ENCODE peak calls at places on chromosomes 6 and 20, in six cellular contexts. I is fibroblast of lung, G is hepatocyte, L is small intestine, Q is stomach, N is A549. C is an unnamed sample.

GRCh38 chr20:4160761-4161305 is 145.5 kb upstream of the RNF24 start:
- DNase-seq in I (peak; percentile 69), G (peak; percentile 82), L (no peak), Q (no peak), N (no peak), C (peak; percentile 56)

GRCh38 chr20:44861547-44862006 is 23.9 kb upstream of the YWHAB start:
- DNase-seq in I (peak; percentile 75), G (no peak), L (no peak), Q (peak; percentile 43), N (no peak), C (no peak)

GRCh38 chr20:13941031-13941430 is 49.4 kb downstream of the SEL1L2 start:
- DNase-seq in I (no peak), G (no peak), L (no peak), Q (no peak), N (no peak), C (no peak)

GRCh38 chr20:51797357-51798025 is 4.8 kb downstream of the SALL4 start:
- DNase-seq in I (peak; percentile 20), G (peak; percentile 25), L (no peak), Q (no peak), N (no peak), C (no peak)

GRCh38 chr20:51659491-51660050 is 108.6 kb downstream of the ATP9A start:
- DNase-seq in I (no peak), G (no peak), L (no peak), Q (no peak), N (no peak), C (no peak)

GRCh38 chr6:159826968-159827647 is 27.0 kb downstream of the PNLDC1 start:
- DNase-seq in I (no peak), G (no peak), L (no peak), Q (no peak), N (no peak), C (no peak)

GRCh38 chr20:40991181-40991889 is 37.3 kb upstream of the TOP1 start:
- DNase-seq in I (no peak), G (no peak), L (no peak), Q (no peak), N (no peak), C (peak; percentile 48)

GRCh38 chr6:168097221-168097620 is 18.2 kb upstream of the FRMD1 start:
- DNase-seq in I (no peak), G (no peak), L (no peak), Q (no peak), N (no peak), C (no peak)

GRCh38 chr6:100281471-100281878 is 183.2 kb downstream of the SIM1 start:
- DNase-seq in I (no peak), G (no peak), L (no peak), Q (no peak), N (no peak), C (no peak)

GRCh38 chr6:73134588-73134987 is 90.7 kb downstream of the KHDC1L start:
- DNase-seq in I (peak; percentile 18), G (peak; percentile 35), L (peak; percentile 4), Q (no peak), N (no peak), C (peak; percentile 31)

GRCh38 chr6:133241088-133241900 is at the start of gene EYA4:
- DNase-seq in I (peak; percentile 46), G (peak; percentile 27), L (no peak), Q (no peak), N (peak; percentile 41), C (no peak)

GRCh38 chr6:159978291-159979135 is 9.6 kb downstream of the IGF2R start:
- DNase-seq in I (peak; percentile 42), G (no peak), L (peak; percentile 24), Q (no peak), N (no peak), C (no peak)

GRCh38 chr20:36754656-36755222 is 8.8 kb upstream of the NDRG3 start:
- DNase-seq in I (peak; percentile 53), G (peak; percentile 83), L (peak; percentile 75), Q (no peak), N (peak; percentile 76), C (no peak)

GRCh38 chr20:17844133-17844429 is 124.5 kb downstream of the SNX5 start:
- DNase-seq in I (no peak), G (no peak), L (no peak), Q (no peak), N (no peak), C (no peak)

GRCh38 chr20:17844549-17845298 is 123.9 kb downstream of the SNX5 start:
- DNase-seq in I (no peak), G (no peak), L (no peak), Q (no peak), N (no peak), C (no peak)

GRCh38 chr20:17848249-17848648 is 120.3 kb downstream of the SNX5 start:
- DNase-seq in I (no peak), G (no peak), L (peak; percentile 49), Q (no peak), N (no peak), C (no peak)

GRCh38 chr20:17843246-17844132 is 125.1 kb downstream of the SNX5 start:
- DNase-seq in I (peak; percentile 99), G (no peak), L (no peak), Q (no peak), N (no peak), C (no peak)

GRCh38 chr20:17845701-17846475 is 122.7 kb downstream of the SNX5 start:
- DNase-seq in I (peak; percentile 65), G (no peak), L (peak; percentile 56), Q (no peak), N (no peak), C (peak; percentile 74)
- H3K4me1 ChIP-seq in I (peaks cover 37% of the 10 kb centered on the region), G (peaks cover 4% of the 10 kb centered on the region), L (peaks cover 7% of the 10 kb centered on the region), Q (peaks cover 6% of the 10 kb centered on the region), N (no peaks in the 10 kb centered on the region), C (peaks cover 14% of the 10 kb centered on the region)

GRCh38 chr6:148457137-148457842 is 114.7 kb downstream of the SASH1 start:
- DNase-seq in I (peak; percentile 79), G (no peak), L (no peak), Q (no peak), N (no peak), C (no peak)
- H3K4me1 ChIP-seq in I (peaks cover 2% of the 10 kb centered on the region), G (no peaks in the 10 kb centered on the region), L (no peaks in the 10 kb centered on the region), Q (no peaks in the 10 kb centered on the region), N (no peaks in the 10 kb centered on the region), C (no peaks in the 10 kb centered on the region)

GRCh38 chr6:43516367-43516696 is 394 bp downstream of the YIPF3 start:
- DNase-seq in I (no peak), G (no peak), L (no peak), Q (no peak), N (no peak), C (no peak)
- H3K4me1 ChIP-seq in I (peaks cover 9% of the 10 kb centered on the region), G (peaks cover 19% of the 10 kb centered on the region), L (peaks cover 8% of the 10 kb centered on the region), Q (peaks cover 42% of the 10 kb centered on the region), N (peaks cover 19% of the 10 kb centered on the region), C (peaks cover 24% of the 10 kb centered on the region)

DNA sequence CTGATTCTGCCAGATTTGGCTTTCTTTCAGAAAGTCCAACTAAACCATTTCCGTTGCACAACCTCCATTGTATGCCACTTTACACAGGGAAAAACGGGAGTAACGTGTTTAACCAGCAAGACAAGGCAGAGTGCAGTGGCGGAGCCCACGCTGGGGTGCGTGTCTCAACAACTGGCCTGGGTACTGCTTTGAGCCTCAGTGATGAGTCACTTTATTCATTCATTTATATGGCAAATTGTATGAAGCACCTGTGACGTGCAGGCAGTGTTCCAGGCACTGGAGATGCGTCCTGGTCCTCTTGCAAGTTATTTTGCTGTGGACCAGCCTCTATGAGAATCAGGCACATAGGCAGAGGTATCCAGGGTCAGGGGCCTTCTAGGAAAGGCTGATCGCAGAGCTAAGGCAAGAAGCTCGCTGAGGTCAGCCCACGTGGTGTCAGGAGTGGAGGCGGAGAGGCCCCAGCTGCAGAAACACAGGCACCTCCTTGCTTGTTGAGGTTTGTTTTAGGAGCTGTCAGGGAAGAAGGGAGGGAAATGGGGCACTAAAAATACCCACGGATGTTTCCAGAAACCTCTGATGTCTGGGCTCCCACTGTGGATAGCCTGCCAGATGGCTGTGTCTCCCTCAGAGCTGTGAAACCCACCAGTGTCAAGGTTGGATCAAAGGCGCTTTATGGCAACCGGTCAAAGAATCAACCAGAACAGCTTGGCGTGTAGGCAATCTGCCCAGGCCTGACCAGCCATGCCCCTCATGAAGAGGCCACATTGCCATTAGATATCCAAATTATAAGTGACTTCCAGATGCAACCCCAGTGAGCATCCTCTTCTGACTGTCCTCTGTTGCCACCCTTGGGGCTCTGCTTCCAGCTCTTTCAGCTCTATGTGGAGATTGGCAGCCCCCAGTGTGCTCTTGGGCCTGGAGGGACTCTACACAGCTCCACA is 157.2 kb downstream of the CD83 start:
- DNase-seq in I (peak; percentile 22), G (no peak), L (no peak), Q (no peak), N (no peak), C (no peak)
- H3K4me1 ChIP-seq in I (no peaks in the 10 kb centered on the region), G (no peaks in the 10 kb centered on the region), L (no peaks in the 10 kb centered on the region), Q (peaks cover 10% of the 10 kb centered on the region), N (peaks cover 23% of the 10 kb centered on the region), C (peaks cover 4% of the 10 kb centered on the region)

DNA sequence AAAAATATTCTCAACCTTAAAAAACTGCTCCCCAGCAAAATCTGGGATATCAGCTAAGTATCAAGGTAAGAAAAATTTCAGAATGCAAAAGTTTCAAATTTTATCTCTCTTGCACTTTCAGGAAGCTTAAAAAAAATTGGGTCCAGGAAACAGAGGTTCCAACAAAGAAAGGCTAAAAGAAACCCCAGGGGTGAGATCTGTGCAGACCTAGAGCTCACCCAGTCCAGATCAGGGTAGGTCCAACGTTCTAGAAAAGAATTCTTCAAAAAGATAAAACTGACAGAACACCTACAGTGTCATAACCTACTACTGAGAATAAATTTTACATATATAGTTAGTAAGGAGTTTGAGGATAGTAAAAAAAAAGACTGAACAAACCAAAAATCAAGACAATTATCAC is 23.5 kb downstream of the ILRUN start:
- DNase-seq in I (no peak), G (no peak), L (no peak), Q (no peak), N (no peak), C (no peak)
- H3K4me1 ChIP-seq in I (peaks cover 16% of the 10 kb centered on the region), G (peaks cover 31% of the 10 kb centered on the region), L (peaks cover 18% of the 10 kb centered on the region), Q (peaks cover 42% of the 10 kb centered on the region), N (peaks cover 43% of the 10 kb centered on the region), C (peaks cover 26% of the 10 kb centered on the region)

DNA sequence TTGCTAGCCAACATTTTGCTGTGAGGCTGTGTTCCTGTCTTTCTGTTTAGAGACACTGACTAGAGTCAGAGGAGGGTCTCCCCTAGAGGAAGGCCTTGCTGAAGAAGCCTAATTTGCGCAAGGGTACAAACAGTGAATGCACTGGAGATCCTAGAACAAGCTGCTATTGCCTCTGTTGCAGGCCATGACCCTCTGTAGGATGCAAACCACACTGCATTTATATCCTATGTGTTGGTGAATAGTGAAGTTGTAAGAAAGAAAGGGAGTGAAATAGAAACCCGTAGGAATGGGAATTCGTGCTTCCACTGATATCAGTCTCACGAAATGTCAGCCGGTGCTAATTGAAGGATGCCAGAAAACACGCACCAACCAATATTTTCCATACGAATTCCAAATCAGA is 88.2 kb downstream of the GJA1 start:
- DNase-seq in I (peak; percentile 35), G (no peak), L (no peak), Q (no peak), N (no peak), C (no peak)
- H3K4me1 ChIP-seq in I (peaks cover 5% of the 10 kb centered on the region), G (peaks cover 16% of the 10 kb centered on the region), L (no peaks in the 10 kb centered on the region), Q (no peaks in the 10 kb centered on the region), N (peaks cover 30% of the 10 kb centered on the region), C (no peaks in the 10 kb centered on the region)

DNA sequence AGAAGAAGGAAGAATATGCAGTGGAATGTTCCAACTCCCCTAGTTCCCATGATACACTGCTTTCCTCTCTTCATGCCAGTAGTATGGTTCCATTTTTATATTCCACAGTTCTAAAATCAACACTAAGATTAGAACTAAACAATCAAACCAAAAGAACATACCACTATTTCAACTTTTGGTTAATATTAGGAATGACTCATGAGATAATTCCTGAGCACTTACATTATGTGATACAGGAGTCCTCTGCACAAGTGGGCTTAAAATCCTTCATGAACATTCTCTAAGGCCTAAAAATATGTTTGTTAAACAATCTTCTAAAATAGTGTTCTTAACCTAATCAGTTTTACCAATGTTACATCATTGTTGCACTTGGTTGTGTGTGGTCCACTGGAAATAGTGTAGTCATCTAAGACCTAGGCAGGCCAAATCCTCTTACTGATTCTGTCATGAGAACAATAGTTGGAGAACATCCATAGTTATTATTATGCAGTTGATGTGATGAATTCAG is 30.3 kb upstream of the RCAN2 start:
- DNase-seq in I (peak; percentile 28), G (no peak), L (no peak), Q (no peak), N (no peak), C (no peak)
- H3K4me1 ChIP-seq in I (no peaks in the 10 kb centered on the region), G (peaks cover 3% of the 10 kb centered on the region), L (no peaks in the 10 kb centered on the region), Q (no peaks in the 10 kb centered on the region), N (no peaks in the 10 kb centered on the region), C (no peaks in the 10 kb centered on the region)

C was measured in mucosa of descending colon.